ENCODE peak calls at places on chromosome 14, in five cellular contexts. Z is cardiac septum; H is NCI-H1436; F is activated CD8-positive, alpha-beta memory T cell treated with anti-CD3 and anti-CD28 coated beads, Interleukin-2, amount 50 U/mL, for 48 hours; Q is GM12865. O is an unnamed sample.

GRCh38 chr14:34562776-34563150 is 23.3 kb upstream of the EAPP start:
- DNase-seq in Z (no peak), Q (no peak), F (no peak), H (no peak), O (no peak)

GRCh38 chr14:99596772-99597171 is 7.2 kb downstream of the CCDC85C start:
- DNase-seq in H (no peak), Q (no peak), F (no peak), Z (no peak), O (no peak)

GRCh38 chr14:57889245-57889644 is 23.4 kb upstream of the SLC35F4 start:
- DNase-seq in Q (no peak), F (no peak), H (no peak), Z (peak), O (no peak)

GRCh38 chr14:95522556-95522955 is 6.1 kb upstream of the SYNE3 start:
- DNase-seq in Q (no peak), F (peak), Z (no peak), H (no peak), O (no peak)

GRCh38 chr14:35292770-35293561 is 784 bp downstream of the PSMA6 start:
- DNase-seq in Q (peak), H (no peak), F (no peak), Z (no peak), O (no peak)

GRCh38 chr14:37655418-37655817 is 60.0 kb downstream of the TTC6 start:
- DNase-seq in H (no peak), F (no peak), Q (no peak), Z (no peak), O (no peak)

GRCh38 chr14:104219731-104220224 is 81.4 kb downstream of the KIF26A start:
- DNase-seq in Q (no peak), F (no peak), Z (no peak), H (no peak), O (no peak)

GRCh38 chr14:77804592-77804991 is 4.7 kb downstream of the ADCK1 start:
- DNase-seq in Q (peak), H (no peak), Z (no peak), F (peak), O (peak)

GRCh38 chr14:104161601-104162367 is 23.4 kb downstream of the KIF26A start:
- DNase-seq in Q (no peak), F (no peak), Z (no peak), H (no peak), O (no peak)

GRCh38 chr14:40987481-40987880 is 619.2 kb upstream of the LRFN5 start:
- DNase-seq in F (no peak), Q (no peak), Z (no peak), H (no peak), O (no peak)

GRCh38 chr14:66105819-66106218 is 380.4 kb upstream of the CCDC196 start:
- DNase-seq in H (no peak), Z (no peak), Q (no peak), F (no peak), O (no peak)

GRCh38 chr14:91893659-91894058 is 26.3 kb upstream of the TC2N start:
- DNase-seq in Z (no peak), F (no peak), H (no peak), Q (no peak), O (no peak)

GRCh38 chr14:67859169-67859749 is 39.7 kb downstream of the RAD51B start:
- DNase-seq in Q (no peak), Z (no peak), H (no peak), F (no peak), O (no peak)

GRCh38 chr14:97113339-97113738 is 316.2 kb downstream of the VRK1 start:
- DNase-seq in H (no peak), Q (no peak), F (no peak), Z (no peak), O (no peak)

GRCh38 chr14:22839159-22839779 is 2.9 kb downstream of the MMP14 start:
- DNase-seq in H (no peak), Q (no peak), F (no peak), Z (no peak), O (no peak)

GRCh38 chr14:34826661-34827060 is 48.5 kb downstream of the BAZ1A start:
- DNase-seq in F (no peak), H (no peak), Q (no peak), Z (no peak), O (no peak)

GRCh38 chr14:69378274-69378673 is 19.8 kb downstream of the ERH start:
- DNase-seq in Z (no peak), F (no peak), Q (no peak), H (no peak), O (no peak)

GRCh38 chr14:90508536-90509254 is 111.9 kb downstream of the CALM1 start:
- DNase-seq in H (no peak), F (no peak), Z (no peak), Q (no peak), O (no peak)

GRCh38 chr14:104968153-104968527 is 10.0 kb downstream of the AHNAK2 start:
- DNase-seq in H (no peak), Q (no peak), Z (no peak), F (no peak), O (no peak)

GRCh38 chr14:89481167-89481566 is 64.1 kb upstream of the FOXN3 start:
- DNase-seq in F (no peak), Q (no peak), H (no peak), Z (no peak), O (no peak)

GRCh38 chr14:63457498-63457897 is 85.7 kb downstream of the PPP2R5E start:
- DNase-seq in F (no peak), H (no peak), Z (no peak), Q (no peak), O (no peak)

GRCh38 chr14:100864960-100865681 is 38.4 kb downstream of the RTL1 start:
- DNase-seq in Q (no peak), Z (peak), F (no peak), H (no peak), O (no peak)

GRCh38 chr14:93269341-93270068 is 62.4 kb downstream of the UBR7 start:
- DNase-seq in Q (no peak), H (no peak), F (no peak), Z (no peak), O (no peak)

GRCh38 chr14:34837801-34838322 is 37.3 kb downstream of the BAZ1A start:
- DNase-seq in Z (no peak), F (no peak), Q (no peak), H (no peak), O (no peak)

GRCh38 chr14:104867371-104868059 is 2.4 kb downstream of the CEP170B start:
- DNase-seq in Z (no peak), F (no peak), Q (no peak), H (no peak), O (no peak)

GRCh38 chr14:71714225-71714624 is 218.0 kb upstream of the RGS6 start:
- DNase-seq in Q (no peak), F (no peak), Z (no peak), H (no peak), O (no peak)

GRCh38 chr14:44955528-44955927 is 6.2 kb downstream of the KLHL28 start:
- DNase-seq in Z (no peak), H (no peak), F (no peak), Q (no peak), O (no peak)

GRCh38 chr14:104108570-104109060 is 23.1 kb downstream of the ASPG start:
- DNase-seq in H (no peak), F (no peak), Q (no peak), Z (peak), O (no peak)

O was measured in GM20000.